ENCODE peak calls at places on chromosome 20, in eight cellular contexts. One of them, this sample, is unnamed.

GRCh38 chr20:5491463-5491862 is 174.7 kb upstream of the PROKR2 start:
- DNase-seq in stimulated activated CD4-positive, alpha-beta T cell treated with anti-CD3 and anti-CD28 coated beads, Interleukin-1b, Interleukin-23, amount 100 ng/mL, for 24 hours: no peak
- DNase-seq in T-helper 2 cell: no peak
- DNase-seq in B cell: no peak
- DNase-seq in fibroblast of mammary gland: no peak
- DNase-seq in epithelial cell of esophagus: no peak
- DNase-seq in HuH-7: no peak
- DNase-seq in stimulated activated CD8-positive, alpha-beta memory T cell treated with anti-CD3 and anti-CD28 coated beads, Interleukin-2, amount 100 ng/mL, for 1 hour: no peak
- DNase-seq in this sample: no peak

GRCh38 chr20:58715709-58716475 is 23.3 kb downstream of the NPEPL1 start:
- DNase-seq in stimulated activated CD4-positive, alpha-beta T cell treated with anti-CD3 and anti-CD28 coated beads, Interleukin-1b, Interleukin-23, amount 100 ng/mL, for 24 hours: no peak
- DNase-seq in T-helper 2 cell: no peak
- DNase-seq in B cell: no peak
- DNase-seq in fibroblast of mammary gland: no peak
- DNase-seq in epithelial cell of esophagus: no peak
- DNase-seq in HuH-7: peak
- DNase-seq in stimulated activated CD8-positive, alpha-beta memory T cell treated with anti-CD3 and anti-CD28 coated beads, Interleukin-2, amount 100 ng/mL, for 1 hour: no peak
- DNase-seq in this sample: peak

GRCh38 chr20:62361799-62362589 is 5.1 kb downstream of the LAMA5 start:
- DNase-seq in stimulated activated CD4-positive, alpha-beta T cell treated with anti-CD3 and anti-CD28 coated beads, Interleukin-1b, Interleukin-23, amount 100 ng/mL, for 24 hours: no peak
- DNase-seq in T-helper 2 cell: no peak
- DNase-seq in B cell: no peak
- DNase-seq in fibroblast of mammary gland: no peak
- DNase-seq in epithelial cell of esophagus: no peak
- DNase-seq in HuH-7: peak
- DNase-seq in stimulated activated CD8-positive, alpha-beta memory T cell treated with anti-CD3 and anti-CD28 coated beads, Interleukin-2, amount 100 ng/mL, for 1 hour: no peak
- DNase-seq in this sample: peak

GRCh38 chr20:51386586-51386985 is 155.9 kb downstream of the NFATC2 start:
- DNase-seq in stimulated activated CD4-positive, alpha-beta T cell treated with anti-CD3 and anti-CD28 coated beads, Interleukin-1b, Interleukin-23, amount 100 ng/mL, for 24 hours: no peak
- DNase-seq in T-helper 2 cell: no peak
- DNase-seq in B cell: no peak
- DNase-seq in fibroblast of mammary gland: no peak
- DNase-seq in epithelial cell of esophagus: no peak
- DNase-seq in HuH-7: no peak
- DNase-seq in stimulated activated CD8-positive, alpha-beta memory T cell treated with anti-CD3 and anti-CD28 coated beads, Interleukin-2, amount 100 ng/mL, for 1 hour: no peak
- DNase-seq in this sample: no peak

GRCh38 chr20:8389381-8390368 is 257.6 kb downstream of the PLCB1 start:
- DNase-seq in stimulated activated CD4-positive, alpha-beta T cell treated with anti-CD3 and anti-CD28 coated beads, Interleukin-1b, Interleukin-23, amount 100 ng/mL, for 24 hours: no peak
- DNase-seq in T-helper 2 cell: no peak
- DNase-seq in B cell: no peak
- DNase-seq in fibroblast of mammary gland: peak
- DNase-seq in epithelial cell of esophagus: peak
- DNase-seq in HuH-7: peak
- DNase-seq in stimulated activated CD8-positive, alpha-beta memory T cell treated with anti-CD3 and anti-CD28 coated beads, Interleukin-2, amount 100 ng/mL, for 1 hour: no peak
- DNase-seq in this sample: no peak

GRCh38 chr20:5039255-5039657 is 37.9 kb upstream of the SLC23A2 start:
- DNase-seq in stimulated activated CD4-positive, alpha-beta T cell treated with anti-CD3 and anti-CD28 coated beads, Interleukin-1b, Interleukin-23, amount 100 ng/mL, for 24 hours: no peak
- DNase-seq in T-helper 2 cell: no peak
- DNase-seq in B cell: no peak
- DNase-seq in fibroblast of mammary gland: no peak
- DNase-seq in epithelial cell of esophagus: no peak
- DNase-seq in HuH-7: no peak
- DNase-seq in stimulated activated CD8-positive, alpha-beta memory T cell treated with anti-CD3 and anti-CD28 coated beads, Interleukin-2, amount 100 ng/mL, for 1 hour: peak
- DNase-seq in this sample: no peak

GRCh38 chr20:10519361-10520048 is 84.4 kb downstream of the SLX4IP start:
- DNase-seq in stimulated activated CD4-positive, alpha-beta T cell treated with anti-CD3 and anti-CD28 coated beads, Interleukin-1b, Interleukin-23, amount 100 ng/mL, for 24 hours: no peak
- DNase-seq in T-helper 2 cell: no peak
- DNase-seq in B cell: no peak
- DNase-seq in fibroblast of mammary gland: peak
- DNase-seq in epithelial cell of esophagus: peak
- DNase-seq in HuH-7: no peak
- DNase-seq in stimulated activated CD8-positive, alpha-beta memory T cell treated with anti-CD3 and anti-CD28 coated beads, Interleukin-2, amount 100 ng/mL, for 1 hour: no peak
- DNase-seq in this sample: no peak

GRCh38 chr20:10469599-10469998 is 34.5 kb downstream of the SLX4IP start:
- DNase-seq in stimulated activated CD4-positive, alpha-beta T cell treated with anti-CD3 and anti-CD28 coated beads, Interleukin-1b, Interleukin-23, amount 100 ng/mL, for 24 hours: no peak
- DNase-seq in T-helper 2 cell: no peak
- DNase-seq in B cell: no peak
- DNase-seq in fibroblast of mammary gland: peak
- DNase-seq in epithelial cell of esophagus: peak
- DNase-seq in HuH-7: peak
- DNase-seq in stimulated activated CD8-positive, alpha-beta memory T cell treated with anti-CD3 and anti-CD28 coated beads, Interleukin-2, amount 100 ng/mL, for 1 hour: no peak
- DNase-seq in this sample: no peak

GRCh38 chr20:62875419-62876355 is 14.1 kb upstream of the TCFL5 start:
- DNase-seq in stimulated activated CD4-positive, alpha-beta T cell treated with anti-CD3 and anti-CD28 coated beads, Interleukin-1b, Interleukin-23, amount 100 ng/mL, for 24 hours: no peak
- DNase-seq in T-helper 2 cell: no peak
- DNase-seq in B cell: no peak
- DNase-seq in fibroblast of mammary gland: peak
- DNase-seq in epithelial cell of esophagus: peak
- DNase-seq in HuH-7: peak
- DNase-seq in stimulated activated CD8-positive, alpha-beta memory T cell treated with anti-CD3 and anti-CD28 coated beads, Interleukin-2, amount 100 ng/mL, for 1 hour: no peak
- DNase-seq in this sample: peak

GRCh38 chr20:44187763-44188709 is 1.0 kb upstream of the JPH2 start:
- DNase-seq in stimulated activated CD4-positive, alpha-beta T cell treated with anti-CD3 and anti-CD28 coated beads, Interleukin-1b, Interleukin-23, amount 100 ng/mL, for 24 hours: no peak
- DNase-seq in T-helper 2 cell: no peak
- DNase-seq in B cell: no peak
- DNase-seq in fibroblast of mammary gland: no peak
- DNase-seq in epithelial cell of esophagus: no peak
- DNase-seq in HuH-7: no peak
- DNase-seq in stimulated activated CD8-positive, alpha-beta memory T cell treated with anti-CD3 and anti-CD28 coated beads, Interleukin-2, amount 100 ng/mL, for 1 hour: no peak
- DNase-seq in this sample: no peak

GRCh38 chr20:13996265-13996664 is 949 bp downstream of the MACROD2 start:
- DNase-seq in stimulated activated CD4-positive, alpha-beta T cell treated with anti-CD3 and anti-CD28 coated beads, Interleukin-1b, Interleukin-23, amount 100 ng/mL, for 24 hours: no peak
- DNase-seq in T-helper 2 cell: no peak
- DNase-seq in B cell: no peak
- DNase-seq in fibroblast of mammary gland: no peak
- DNase-seq in epithelial cell of esophagus: peak
- DNase-seq in HuH-7: peak
- DNase-seq in stimulated activated CD8-positive, alpha-beta memory T cell treated with anti-CD3 and anti-CD28 coated beads, Interleukin-2, amount 100 ng/mL, for 1 hour: no peak
- DNase-seq in this sample: no peak

GRCh38 chr20:47951521-47951951 is 166.3 kb upstream of the SULF2 start:
- DNase-seq in stimulated activated CD4-positive, alpha-beta T cell treated with anti-CD3 and anti-CD28 coated beads, Interleukin-1b, Interleukin-23, amount 100 ng/mL, for 24 hours: no peak
- DNase-seq in T-helper 2 cell: no peak
- DNase-seq in B cell: no peak
- DNase-seq in fibroblast of mammary gland: peak
- DNase-seq in epithelial cell of esophagus: peak
- DNase-seq in HuH-7: no peak
- DNase-seq in stimulated activated CD8-positive, alpha-beta memory T cell treated with anti-CD3 and anti-CD28 coated beads, Interleukin-2, amount 100 ng/mL, for 1 hour: no peak
- DNase-seq in this sample: no peak

GRCh38 chr20:61162506-61162905 is 89.6 kb upstream of the CDH4 start:
- DNase-seq in stimulated activated CD4-positive, alpha-beta T cell treated with anti-CD3 and anti-CD28 coated beads, Interleukin-1b, Interleukin-23, amount 100 ng/mL, for 24 hours: no peak
- DNase-seq in T-helper 2 cell: no peak
- DNase-seq in B cell: no peak
- DNase-seq in fibroblast of mammary gland: no peak
- DNase-seq in epithelial cell of esophagus: no peak
- DNase-seq in HuH-7: no peak
- DNase-seq in stimulated activated CD8-positive, alpha-beta memory T cell treated with anti-CD3 and anti-CD28 coated beads, Interleukin-2, amount 100 ng/mL, for 1 hour: no peak
- DNase-seq in this sample: no peak

GRCh38 chr20:6466065-6466810 is 301.2 kb upstream of the BMP2 start:
- DNase-seq in stimulated activated CD4-positive, alpha-beta T cell treated with anti-CD3 and anti-CD28 coated beads, Interleukin-1b, Interleukin-23, amount 100 ng/mL, for 24 hours: no peak
- DNase-seq in T-helper 2 cell: no peak
- DNase-seq in B cell: no peak
- DNase-seq in fibroblast of mammary gland: no peak
- DNase-seq in epithelial cell of esophagus: peak
- DNase-seq in HuH-7: peak
- DNase-seq in stimulated activated CD8-positive, alpha-beta memory T cell treated with anti-CD3 and anti-CD28 coated beads, Interleukin-2, amount 100 ng/mL, for 1 hour: no peak
- DNase-seq in this sample: no peak

GRCh38 chr20:58268936-58269619 is 40.4 kb upstream of the RAB22A start:
- DNase-seq in stimulated activated CD4-positive, alpha-beta T cell treated with anti-CD3 and anti-CD28 coated beads, Interleukin-1b, Interleukin-23, amount 100 ng/mL, for 24 hours: no peak
- DNase-seq in T-helper 2 cell: no peak
- DNase-seq in B cell: no peak
- DNase-seq in fibroblast of mammary gland: no peak
- DNase-seq in epithelial cell of esophagus: no peak
- DNase-seq in HuH-7: no peak
- DNase-seq in stimulated activated CD8-positive, alpha-beta memory T cell treated with anti-CD3 and anti-CD28 coated beads, Interleukin-2, amount 100 ng/mL, for 1 hour: no peak
- DNase-seq in this sample: no peak

GRCh38 chr20:62795023-62795761 is 1.1 kb upstream of the MRGBP start:
- DNase-seq in stimulated activated CD4-positive, alpha-beta T cell treated with anti-CD3 and anti-CD28 coated beads, Interleukin-1b, Interleukin-23, amount 100 ng/mL, for 24 hours: no peak
- DNase-seq in T-helper 2 cell: peak
- DNase-seq in B cell: peak
- DNase-seq in fibroblast of mammary gland: peak
- DNase-seq in epithelial cell of esophagus: peak
- DNase-seq in HuH-7: peak
- DNase-seq in stimulated activated CD8-positive, alpha-beta memory T cell treated with anti-CD3 and anti-CD28 coated beads, Interleukin-2, amount 100 ng/mL, for 1 hour: no peak
- DNase-seq in this sample: peak

GRCh38 chr20:4341804-4342560 is 326.6 kb upstream of the RNF24 start:
- DNase-seq in stimulated activated CD4-positive, alpha-beta T cell treated with anti-CD3 and anti-CD28 coated beads, Interleukin-1b, Interleukin-23, amount 100 ng/mL, for 24 hours: no peak
- DNase-seq in T-helper 2 cell: no peak
- DNase-seq in B cell: no peak
- DNase-seq in fibroblast of mammary gland: peak
- DNase-seq in epithelial cell of esophagus: peak
- DNase-seq in HuH-7: no peak
- DNase-seq in stimulated activated CD8-positive, alpha-beta memory T cell treated with anti-CD3 and anti-CD28 coated beads, Interleukin-2, amount 100 ng/mL, for 1 hour: no peak
- DNase-seq in this sample: no peak

GRCh38 chr20:22460231-22460630 is 124.1 kb downstream of the FOXA2 start:
- DNase-seq in stimulated activated CD4-positive, alpha-beta T cell treated with anti-CD3 and anti-CD28 coated beads, Interleukin-1b, Interleukin-23, amount 100 ng/mL, for 24 hours: no peak
- DNase-seq in T-helper 2 cell: no peak
- DNase-seq in B cell: no peak
- DNase-seq in fibroblast of mammary gland: no peak
- DNase-seq in epithelial cell of esophagus: peak
- DNase-seq in HuH-7: no peak
- DNase-seq in stimulated activated CD8-positive, alpha-beta memory T cell treated with anti-CD3 and anti-CD28 coated beads, Interleukin-2, amount 100 ng/mL, for 1 hour: no peak
- DNase-seq in this sample: no peak

GRCh38 chr20:23399568-23400241 is 21.6 kb downstream of the NAPB start:
- DNase-seq in stimulated activated CD4-positive, alpha-beta T cell treated with anti-CD3 and anti-CD28 coated beads, Interleukin-1b, Interleukin-23, amount 100 ng/mL, for 24 hours: no peak
- DNase-seq in T-helper 2 cell: no peak
- DNase-seq in B cell: no peak
- DNase-seq in fibroblast of mammary gland: peak
- DNase-seq in epithelial cell of esophagus: peak
- DNase-seq in HuH-7: no peak
- DNase-seq in stimulated activated CD8-positive, alpha-beta memory T cell treated with anti-CD3 and anti-CD28 coated beads, Interleukin-2, amount 100 ng/mL, for 1 hour: no peak
- DNase-seq in this sample: no peak

GRCh38 chr20:22333885-22334545 is 250.4 kb downstream of the FOXA2 start:
- DNase-seq in stimulated activated CD4-positive, alpha-beta T cell treated with anti-CD3 and anti-CD28 coated beads, Interleukin-1b, Interleukin-23, amount 100 ng/mL, for 24 hours: peak
- DNase-seq in T-helper 2 cell: no peak
- DNase-seq in B cell: peak
- DNase-seq in fibroblast of mammary gland: peak
- DNase-seq in epithelial cell of esophagus: peak
- DNase-seq in HuH-7: peak
- DNase-seq in stimulated activated CD8-positive, alpha-beta memory T cell treated with anti-CD3 and anti-CD28 coated beads, Interleukin-2, amount 100 ng/mL, for 1 hour: no peak
- DNase-seq in this sample: peak

GRCh38 chr20:38372830-38373229 is 26.5 kb downstream of the LBP start:
- DNase-seq in stimulated activated CD4-positive, alpha-beta T cell treated with anti-CD3 and anti-CD28 coated beads, Interleukin-1b, Interleukin-23, amount 100 ng/mL, for 24 hours: no peak
- DNase-seq in T-helper 2 cell: no peak
- DNase-seq in B cell: no peak
- DNase-seq in fibroblast of mammary gland: no peak
- DNase-seq in epithelial cell of esophagus: no peak
- DNase-seq in HuH-7: no peak
- DNase-seq in stimulated activated CD8-positive, alpha-beta memory T cell treated with anti-CD3 and anti-CD28 coated beads, Interleukin-2, amount 100 ng/mL, for 1 hour: no peak
- DNase-seq in this sample: no peak

GRCh38 chr20:31576751-31577150 is 28.3 kb upstream of the ID1 start:
- DNase-seq in stimulated activated CD4-positive, alpha-beta T cell treated with anti-CD3 and anti-CD28 coated beads, Interleukin-1b, Interleukin-23, amount 100 ng/mL, for 24 hours: no peak
- DNase-seq in T-helper 2 cell: no peak
- DNase-seq in B cell: no peak
- DNase-seq in fibroblast of mammary gland: no peak
- DNase-seq in epithelial cell of esophagus: no peak
- DNase-seq in HuH-7: no peak
- DNase-seq in stimulated activated CD8-positive, alpha-beta memory T cell treated with anti-CD3 and anti-CD28 coated beads, Interleukin-2, amount 100 ng/mL, for 1 hour: no peak
- DNase-seq in this sample: no peak

GRCh38 chr20:58787211-58788067 is 63.3 kb downstream of the GNAS-AS1 start:
- DNase-seq in stimulated activated CD4-positive, alpha-beta T cell treated with anti-CD3 and anti-CD28 coated beads, Interleukin-1b, Interleukin-23, amount 100 ng/mL, for 24 hours: no peak
- DNase-seq in T-helper 2 cell: no peak
- DNase-seq in B cell: no peak
- DNase-seq in fibroblast of mammary gland: no peak
- DNase-seq in epithelial cell of esophagus: no peak
- DNase-seq in HuH-7: no peak
- DNase-seq in stimulated activated CD8-positive, alpha-beta memory T cell treated with anti-CD3 and anti-CD28 coated beads, Interleukin-2, amount 100 ng/mL, for 1 hour: no peak
- DNase-seq in this sample: no peak

This sample was measured in H9.